ENCODE peak calls at places on chromosome 10, in six cellular contexts. N, X, P, R, I and G are unnamed samples.

GRCh38 chr10:131033166-131034085 is 278.1 kb downstream of the TCERG1L start:
- DNase-seq in I (no peak), N (no peak), X (no peak), P (no peak), R (peak), G (no peak)

GRCh38 chr10:30186371-30186875 is 127.0 kb upstream of the JCAD start:
- DNase-seq in I (no peak), X (no peak), N (no peak), R (peak), P (peak), G (no peak)

GRCh38 chr10:132351611-132352010 is 19.6 kb downstream of the LRRC27 start:
- DNase-seq in N (no peak), I (no peak), X (no peak), P (no peak), R (no peak), G (no peak)

GRCh38 chr10:91652364-91652763 is 19.5 kb upstream of the PPP1R3C start:
- DNase-seq in R (no peak), P (peak), I (no peak), N (peak), X (no peak), G (peak)

GRCh38 chr10:124667425-124668130 is 76.6 kb downstream of the FAM53B start:
- DNase-seq in R (no peak), I (no peak), X (no peak), N (no peak), P (peak), G (no peak)

GRCh38 chr10:89144836-89145235 is 62.3 kb downstream of the CH25H start:
- DNase-seq in P (no peak), X (no peak), R (no peak), N (no peak), I (no peak), G (no peak)

GRCh38 chr10:73893386-73893785 is 17.5 kb upstream of the PLAU start:
- DNase-seq in P (no peak), N (no peak), X (no peak), R (no peak), I (no peak), G (no peak)

GRCh38 chr10:22643116-22643515 is 71.3 kb downstream of the PIP4K2A start:
- DNase-seq in I (no peak), X (no peak), N (no peak), R (no peak), P (no peak), G (no peak)

GRCh38 chr10:3806603-3807002 is 21.6 kb upstream of the KLF6 start:
- DNase-seq in X (no peak), I (no peak), R (peak), N (peak), P (peak), G (no peak)

GRCh38 chr10:127563718-127564553 is 14.8 kb downstream of the NPS start:
- DNase-seq in N (no peak), R (no peak), I (no peak), X (peak), P (no peak), G (no peak)

DNA sequence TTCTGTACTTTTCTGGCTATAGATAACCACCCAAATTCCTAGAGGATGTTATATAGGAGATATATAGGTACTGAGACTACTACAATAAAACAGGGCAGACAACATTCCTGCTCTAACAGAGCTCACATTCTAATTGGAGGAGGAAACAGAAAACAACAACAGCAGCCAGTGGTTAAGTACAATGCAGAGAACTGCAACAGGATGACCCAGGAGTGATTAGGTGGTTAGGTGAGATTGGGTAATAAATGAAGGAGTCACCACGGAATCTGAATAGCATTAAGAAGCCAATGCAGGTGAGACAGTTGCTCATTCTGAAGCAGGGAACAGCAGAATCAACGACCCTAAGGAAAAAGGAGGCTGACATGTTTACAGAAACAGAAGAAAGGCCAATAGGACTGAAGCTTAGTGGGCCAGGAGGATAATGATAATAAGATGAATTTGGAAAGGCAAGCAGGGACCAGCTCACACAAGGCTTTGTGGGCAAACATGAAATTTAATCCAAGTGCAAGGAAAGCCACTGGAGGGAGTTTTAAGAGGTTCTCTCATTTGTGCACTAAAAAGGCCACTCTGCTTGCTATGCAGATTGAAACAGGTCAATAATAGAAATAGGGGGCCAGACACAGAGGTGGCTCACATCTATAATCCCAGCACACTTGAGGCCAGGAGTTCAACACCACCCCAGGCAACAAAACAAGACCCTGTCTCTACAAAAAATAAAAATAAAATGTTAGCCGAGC is 16.9 kb upstream of the REEP3 start:
- DNase-seq in R (no peak), P (no peak), X (no peak), I (no peak), N (no peak), G (no peak)
- TF ChIP-seq CTCF in R (no peak), P (no peak), X (no peak), I (no peak), N (no peak), G (no peak)

DNA sequence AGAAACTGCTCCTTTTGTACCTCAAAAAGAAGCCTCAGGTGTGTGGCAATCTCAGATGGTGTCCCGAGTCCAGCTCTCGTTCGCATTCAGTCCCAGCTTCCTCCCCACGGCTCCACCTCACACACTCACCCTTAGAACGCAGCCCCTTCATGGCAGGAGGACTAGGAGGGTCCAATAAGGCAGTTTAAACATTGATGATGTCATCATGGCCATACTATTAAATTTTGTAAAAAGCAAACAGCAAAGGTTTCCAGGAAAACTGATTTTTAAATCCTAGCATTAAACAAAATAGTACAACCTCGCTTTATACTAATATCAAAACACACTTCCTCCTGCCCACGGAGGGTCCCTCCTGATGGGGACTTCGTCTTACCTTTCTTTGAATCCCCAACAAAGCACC is 133.0 kb downstream of the ADAM12 start:
- DNase-seq in P (no peak), R (no peak), I (no peak), X (no peak), N (no peak), G (no peak)
- TF ChIP-seq CTCF in P (no peak), R (no peak), I (no peak), X (no peak), N (no peak), G (no peak)

GRCh38 chr10:86330778-86331763 is 35.5 kb downstream of the GRID1 start:
- DNase-seq in N (no peak), P (no peak), I (no peak), X (no peak), R (no peak), G (no peak)
- TF ChIP-seq CTCF in N (no peak), P (no peak), I (no peak), X (peak), R (no peak), G (no peak)

GRCh38 chr10:42830237-42830636 is 47.6 kb downstream of the BMS1 start:
- DNase-seq in R (no peak), N (no peak), X (no peak), I (no peak), P (no peak), G (no peak)

DNA sequence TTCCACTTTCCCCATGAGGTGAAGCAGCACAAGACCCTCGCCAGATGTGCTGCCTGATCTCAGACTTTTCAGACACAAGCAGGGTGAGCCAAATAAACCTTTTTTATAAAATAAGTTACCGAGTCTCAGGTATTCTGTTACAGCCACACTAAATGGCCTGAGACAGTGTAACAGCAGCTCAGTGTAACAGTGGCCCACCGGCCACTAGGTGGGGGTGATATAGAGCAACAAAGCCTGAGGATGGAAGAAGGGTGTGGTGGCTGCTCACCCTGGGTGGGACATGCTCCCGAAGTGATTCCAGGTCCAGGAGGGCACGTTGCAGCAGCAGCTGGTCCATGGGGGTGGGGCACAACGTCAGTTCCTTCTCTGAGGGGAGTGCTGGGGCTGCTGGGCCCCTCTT is 44.6 kb downstream of the BMS1 start:
- DNase-seq in N (no peak), I (no peak), R (no peak), X (peak), P (no peak), G (no peak)
- TF ChIP-seq CTCF in N (peak), I (no peak), R (no peak), X (peak), P (no peak), G (no peak)

DNA sequence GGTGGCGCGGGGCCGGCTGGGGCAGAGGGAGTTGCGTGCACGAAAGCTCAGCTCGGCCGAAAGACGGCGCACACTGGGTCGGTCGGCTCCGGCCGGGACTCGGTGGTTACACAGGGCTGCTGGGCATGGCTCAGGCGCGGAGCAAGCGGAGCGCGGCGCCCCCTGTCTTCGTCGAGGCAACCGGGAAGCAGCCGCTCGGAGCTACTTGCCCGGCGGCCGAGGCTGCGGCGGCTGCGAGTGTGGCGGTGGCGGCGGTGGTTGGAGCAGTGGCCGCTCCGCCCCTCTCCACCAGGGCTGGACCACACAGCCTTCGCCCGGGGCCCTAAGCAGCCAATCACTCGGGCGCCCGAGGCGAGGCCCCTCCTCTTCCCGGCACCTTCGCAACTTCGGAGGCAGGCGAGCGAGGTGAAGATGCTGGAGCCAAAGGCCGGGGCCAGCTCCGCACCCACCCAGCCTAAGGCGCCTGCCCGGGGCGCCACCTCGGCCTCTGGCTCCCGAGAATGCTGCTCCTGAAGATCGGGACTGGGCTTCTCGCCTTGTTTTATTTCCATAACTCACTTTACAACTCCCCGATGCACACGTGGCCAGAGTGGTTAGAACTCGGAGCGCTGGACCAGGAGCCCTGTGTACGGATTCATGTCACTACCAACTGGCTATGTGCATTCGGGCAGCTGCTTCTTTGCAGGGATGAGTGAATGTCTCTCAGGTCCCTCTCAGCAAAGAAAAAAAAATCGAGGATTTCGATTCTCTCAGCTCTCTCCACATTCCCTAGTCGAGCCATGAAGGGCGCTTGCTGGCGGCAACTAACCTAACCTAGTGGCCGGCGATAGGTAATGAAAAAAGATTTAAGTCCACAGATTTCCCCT is at the start of gene TLL2:
- DNase-seq in P (peak), R (peak), N (peak), I (peak), X (peak), G (peak)
- TF ChIP-seq CTCF in P (peak), R (peak), N (peak), I (peak), X (peak), G (peak)

DNA sequence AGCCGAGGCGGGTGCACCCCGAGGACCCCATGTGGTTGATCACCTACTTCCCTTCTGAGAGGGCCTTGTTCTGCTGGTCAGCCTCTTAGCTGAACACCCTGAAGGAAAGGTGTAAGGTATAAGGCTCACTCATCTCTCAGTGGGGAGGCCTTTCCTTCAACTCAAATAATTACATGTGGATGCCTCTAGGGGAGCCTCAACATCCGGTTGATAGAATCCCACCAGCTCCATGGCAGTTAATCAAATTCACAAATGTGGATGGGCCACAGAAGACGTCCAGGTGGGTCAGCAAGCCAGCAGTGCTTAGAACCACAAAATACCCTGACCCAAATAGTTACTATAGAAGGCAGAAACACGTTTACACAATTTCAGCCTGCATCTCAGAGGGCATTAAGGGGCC is 37.7 kb upstream of the ZNF32 start:
- DNase-seq in N (no peak), X (no peak), I (no peak), P (no peak), R (no peak), G (no peak)
- TF ChIP-seq CTCF in N (peak), X (peak), I (no peak), P (no peak), R (no peak), G (no peak)

GRCh38 chr10:81820418-81820817 is 54.6 kb upstream of the NRG3 start:
- DNase-seq in I (no peak), N (no peak), X (no peak), P (peak), R (no peak), G (no peak)
- TF ChIP-seq CTCF in I (no peak), N (peak), X (peak), P (no peak), R (no peak), G (no peak)

GRCh38 chr10:28012990-28013389 is 14.1 kb upstream of the ODAD2 start:
- DNase-seq in I (no peak), R (no peak), P (no peak), X (no peak), N (no peak), G (no peak)

GRCh38 chr10:28010821-28011220 is 11.9 kb upstream of the ODAD2 start:
- DNase-seq in I (no peak), X (no peak), N (no peak), R (no peak), P (no peak), G (no peak)

GRCh38 chr10:28008054-28008453 is 9.2 kb upstream of the ODAD2 start:
- DNase-seq in X (no peak), R (no peak), P (no peak), I (no peak), N (no peak), G (no peak)
- TF ChIP-seq CTCF in X (no peak), R (no peak), P (no peak), I (no peak), N (no peak), G (no peak)

GRCh38 chr10:96488161-96488935 is 25.4 kb downstream of the TLL2 start:
- DNase-seq in P (no peak), I (no peak), R (no peak), N (peak), X (no peak), G (no peak)

GRCh38 chr10:96493254-96493653 is 20.5 kb downstream of the TLL2 start:
- DNase-seq in R (no peak), N (no peak), P (no peak), X (no peak), I (no peak), G (no peak)

GRCh38 chr10:96493871-96494525 is 19.7 kb downstream of the TLL2 start:
- DNase-seq in X (no peak), R (no peak), I (no peak), N (no peak), P (no peak), G (no peak)

GRCh38 chr10:96495544-96495943 is 18.2 kb downstream of the TLL2 start:
- DNase-seq in R (no peak), P (no peak), I (no peak), N (no peak), X (no peak), G (no peak)

GRCh38 chr10:96491303-96491702 is 22.4 kb downstream of the TLL2 start:
- DNase-seq in P (no peak), X (no peak), R (no peak), N (no peak), I (no peak), G (no peak)
- TF ChIP-seq CTCF in P (no peak), X (peak), R (no peak), N (peak), I (no peak), G (peak)